ENCODE peak calls at places on chromosomes 3 and 15, in four cellular contexts. Y is HepG2, K is K562, E is GM12878. H is an unnamed sample.

GRCh38 chr3:64361962-64362735 is 136.9 kb upstream of the PRICKLE2 start:
- DNase-seq in E (no peak), K (no peak), Y (no peak), H (no peak)

GRCh38 chr3:131526801-131527347 is 24.1 kb upstream of the MRPL3 start:
- DNase-seq in Y (peak; percentile 32), E (no peak), K (peak; percentile 34), H (peak; percentile 91)

GRCh38 chr15:23538657-23539056 is 26.8 kb upstream of the MKRN3 start:
- DNase-seq in Y (no peak), K (no peak), E (no peak), H (no peak)

GRCh38 chr3:11185564-11186317 is 31.4 kb downstream of the HRH1 start:
- DNase-seq in E (no peak), K (no peak), Y (no peak), H (no peak)

GRCh38 chr3:195073866-195074860 is 196.8 kb downstream of the XXYLT1 start:
- DNase-seq in E (no peak), K (no peak), Y (no peak), H (no peak)

GRCh38 chr3:74711913-74712512 is 97.6 kb upstream of the CNTN3 start:
- DNase-seq in K (no peak), E (no peak), Y (no peak), H (no peak)

GRCh38 chr15:75050283-75050682 is 26.9 kb downstream of the PPCDC start:
- DNase-seq in E (no peak), Y (no peak), K (no peak), H (no peak)

GRCh38 chr3:151008699-151009098 is 36.2 kb upstream of the CLRN1 start:
- DNase-seq in E (no peak), Y (no peak), K (no peak), H (peak; percentile 51)

GRCh38 chr15:88834211-88834812 is 31.1 kb downstream of the ACAN start:
- DNase-seq in E (no peak), K (peak; percentile 59), Y (no peak), H (peak; percentile 91)

GRCh38 chr3:63228087-63228486 is 50.0 kb upstream of the SYNPR start:
- DNase-seq in K (no peak), Y (no peak), E (no peak), H (no peak)

GRCh38 chr3:63231556-63231955 is 46.6 kb upstream of the SYNPR start:
- DNase-seq in Y (no peak), K (no peak), E (no peak), H (no peak)

GRCh38 chr3:63230146-63230545 is 48.0 kb upstream of the SYNPR start:
- DNase-seq in K (no peak), Y (no peak), E (no peak), H (no peak)

GRCh38 chr3:63232764-63233396 is 45.2 kb upstream of the SYNPR start:
- DNase-seq in K (no peak), E (no peak), Y (no peak), H (peak; percentile 57)

GRCh38 chr3:63228677-63229076 is 49.4 kb upstream of the SYNPR start:
- DNase-seq in Y (peak; percentile 16), K (peak; percentile 27), E (no peak), H (peak; percentile 81)
- TF ChIP-seq EZH2 in Y (no peak), K (no peak), E (no peak), H (no peak)

GRCh38 chr3:29746163-29746562 is 465.3 kb downstream of the RBMS3 start:
- DNase-seq in E (no peak), Y (no peak), K (no peak), H (no peak)

GRCh38 chr3:29747991-29748390 is 467.1 kb downstream of the RBMS3 start:
- DNase-seq in K (no peak), Y (no peak), E (no peak), H (no peak)

GRCh38 chr3:29745237-29745870 is 464.5 kb downstream of the RBMS3 start:
- DNase-seq in Y (no peak), E (no peak), K (no peak), H (no peak)
- TF ChIP-seq JUNB in Y (no peak), E (no peak), K (no peak), H (no peak)

DNA sequence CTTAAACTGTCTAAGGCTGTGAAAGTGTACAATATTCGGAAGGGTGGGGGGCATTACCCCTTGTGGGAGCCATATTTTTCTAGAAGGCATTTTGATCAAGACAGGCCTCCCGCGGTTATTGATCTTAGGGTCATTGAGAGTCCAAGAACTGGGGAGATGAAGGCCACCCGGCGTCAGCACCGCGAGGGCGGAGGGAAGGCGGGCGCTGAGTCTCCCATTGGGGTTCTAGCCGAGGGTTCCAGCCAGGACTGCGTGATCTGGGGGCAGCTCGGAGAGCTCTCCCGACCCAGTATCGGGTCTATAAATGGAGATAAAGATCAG is 755 bp upstream of the ST8SIA2 start:
- DNase-seq in Y (no peak), E (no peak), K (no peak), H (peak; percentile 33)
- TF ChIP-seq EZH2 in Y (no peak), E (no peak), K (no peak), H (peak; percentile 71)

DNA sequence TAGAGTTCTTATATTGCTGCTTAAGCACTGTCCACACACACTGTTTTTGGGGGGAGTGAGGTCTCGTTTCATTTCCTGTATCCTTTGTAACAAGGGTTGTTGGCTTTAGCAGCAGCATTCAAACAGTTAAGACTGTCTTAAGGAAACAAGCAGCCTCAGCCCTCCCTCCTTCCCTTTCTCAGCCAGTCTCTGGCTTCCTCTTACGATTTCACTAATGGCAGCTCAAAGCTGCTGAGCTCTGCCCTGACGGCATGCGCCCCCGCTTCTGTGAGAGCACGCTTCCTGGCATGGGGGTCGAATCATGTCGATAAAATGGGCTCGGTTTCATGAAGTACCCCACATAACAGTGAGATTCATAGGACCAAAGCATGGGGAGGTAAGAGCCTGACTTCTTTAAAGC is 105.0 kb downstream of the KLHL25 start:
- DNase-seq in K (no peak), E (peak; percentile 84), Y (no peak), H (peak; percentile 81)
- TF ChIP-seq JUNB in K (no peak), E (no peak), Y (no peak), H (no peak)

DNA sequence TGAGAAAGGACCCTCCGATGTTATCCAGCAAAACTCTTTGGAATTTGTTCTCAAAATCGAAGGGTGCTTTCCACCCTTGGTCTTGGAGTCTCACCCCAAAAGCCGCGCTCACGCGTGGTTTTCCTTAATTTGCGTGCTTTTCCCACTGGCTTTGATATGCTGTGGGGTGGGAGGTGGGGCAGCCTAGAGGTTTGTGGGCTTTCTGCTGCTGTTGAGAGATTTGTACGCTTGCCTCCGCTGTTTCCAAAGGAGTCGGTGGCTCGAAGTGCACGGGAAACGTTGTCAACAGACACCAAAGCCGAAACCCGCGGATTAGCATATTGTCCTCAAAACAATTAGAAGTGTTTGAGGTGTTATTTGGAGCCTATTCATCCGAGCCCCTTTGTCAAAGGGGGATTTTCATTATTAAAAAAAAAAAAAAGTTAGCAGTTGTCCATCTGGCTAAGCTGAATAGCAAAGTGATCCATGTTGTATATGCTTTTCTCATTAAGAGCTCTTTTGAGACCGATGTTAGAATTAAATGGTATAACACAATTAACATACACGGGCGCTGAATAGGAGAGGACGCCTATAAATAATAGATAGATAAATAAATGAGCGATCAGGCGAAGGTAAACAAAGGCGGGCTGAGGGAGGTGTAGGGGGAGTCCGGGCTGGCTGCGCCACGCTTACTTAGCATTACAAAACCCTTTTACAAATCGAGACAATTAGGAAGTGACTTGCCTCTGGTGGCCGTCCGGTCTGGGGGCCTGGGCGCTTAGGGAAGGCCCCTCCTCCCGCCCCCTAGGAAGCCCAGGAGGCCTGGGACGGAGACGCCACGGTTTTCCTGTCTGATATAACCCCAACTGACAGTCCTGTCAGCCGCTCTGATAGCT is 3.3 kb downstream of the SOX14 start:
- DNase-seq in K (no peak), Y (no peak), E (no peak), H (peak; percentile 94)
- TF ChIP-seq EZH2 in K (no peak), Y (peak; percentile 25), E (no peak), H (peak; percentile 34)